ENCODE peak calls at places on chromosomes 2 and 18, in four cellular contexts. B is effector memory CD4-positive, alpha-beta T cell; S is colonic mucosa; R is AG04450. O is an unnamed sample.

GRCh38 chr2:20453087-20453486 is 6.2 kb downstream of the RHOB start:
- DNase-seq in S (no peak), B (no peak), R (no peak), O (peak; percentile 71)

GRCh38 chr2:171793691-171794678 is 100.1 kb downstream of the SLC25A12 start:
- DNase-seq in R (no peak), B (no peak), S (no peak), O (no peak)

GRCh38 chr2:170140561-170140960 is 37.4 kb upstream of the MYO3B start:
- DNase-seq in B (no peak), S (no peak), R (no peak), O (no peak)

GRCh38 chr2:42938671-42939370 is 146.4 kb upstream of the HAAO start:
- DNase-seq in B (no peak), R (no peak), S (no peak), O (no peak)

GRCh38 chr2:61356958-61357350 is 113.9 kb downstream of the USP34 start:
- DNase-seq in R (no peak), S (no peak), B (no peak), O (no peak)

GRCh38 chr18:9720327-9720726 is 12.2 kb downstream of the RAB31 start:
- DNase-seq in R (no peak), S (no peak), B (no peak), O (peak; percentile 65)

GRCh38 chr2:118851650-118852049 is 4.2 kb upstream of the EN1 start:
- DNase-seq in B (no peak), S (no peak), R (no peak), O (no peak)

GRCh38 chr2:20179755-20180594 is 45.0 kb downstream of the SDC1 start:
- DNase-seq in S (peak; percentile 92), B (no peak), R (no peak), O (no peak)

GRCh38 chr2:55419236-55419513 is 481 bp downstream of the CCDC88A start:
- DNase-seq in S (peak; percentile 25), R (no peak), B (no peak), O (no peak)

GRCh38 chr2:27211241-27211942 is 449 bp upstream of the ATRAID start:
- DNase-seq in B (no peak), S (no peak), R (no peak), O (no peak)

GRCh38 chr2:180583441-180584140 is 396.8 kb upstream of the UBE2E3 start:
- DNase-seq in S (no peak), R (no peak), B (no peak), O (no peak)

GRCh38 chr2:168662651-168663208 is 139.7 kb upstream of the NOSTRIN start:
- DNase-seq in S (no peak), R (no peak), B (no peak), O (no peak)

GRCh38 chr18:56322403-56322802 is 316.0 kb downstream of the TXNL1 start:
- DNase-seq in R (no peak), B (no peak), S (no peak), O (no peak)

GRCh38 chr2:28311660-28312249 is 80.9 kb upstream of the FOSL2 start:
- DNase-seq in R (no peak), B (no peak), S (no peak), O (no peak)

GRCh38 chr18:76450912-76451421 is 44.1 kb downstream of the ZNF516 start:
- DNase-seq in B (no peak), R (peak; percentile 16), S (peak; percentile 57), O (peak; percentile 80)

GRCh38 chr2:18129348-18129747 is 250.9 kb downstream of the KCNS3 start:
- DNase-seq in R (no peak), S (no peak), B (no peak), O (no peak)

GRCh38 chr2:3463914-3464313 is 55.4 kb downstream of the ADI1 start:
- DNase-seq in R (no peak), B (no peak), S (no peak), O (no peak)

GRCh38 chr2:201465524-201465971 is 14.0 kb downstream of the STRADB start:
- DNase-seq in S (no peak), B (no peak), R (no peak), O (no peak)

GRCh38 chr2:186884585-186884984 is 35.6 kb upstream of the ZSWIM2 start:
- DNase-seq in R (no peak), S (no peak), B (no peak), O (no peak)

GRCh38 chr2:168234407-168235085 is 12.8 kb downstream of the STK39 start:
- DNase-seq in B (no peak), S (no peak), R (no peak), O (no peak)

GRCh38 chr2:231709636-231709980 is 1.3 kb downstream of the PTMA start:
- DNase-seq in B (peak; percentile 48), R (no peak), S (peak; percentile 55), O (peak; percentile 84)

GRCh38 chr2:231711677-231712461 is 3.5 kb downstream of the PTMA start:
- DNase-seq in S (no peak), R (no peak), B (peak; percentile 46), O (peak; percentile 67)

GRCh38 chr2:231709981-231710750 is 1.8 kb downstream of the PTMA start:
- DNase-seq in S (peak; percentile 84), R (no peak), B (peak; percentile 78), O (peak; percentile 93)

GRCh38 chr2:231708773-231709635 is 679 bp downstream of the PTMA start:
- DNase-seq in B (peak; percentile 49), S (peak; percentile 45), R (no peak), O (peak; percentile 81)

DNA sequence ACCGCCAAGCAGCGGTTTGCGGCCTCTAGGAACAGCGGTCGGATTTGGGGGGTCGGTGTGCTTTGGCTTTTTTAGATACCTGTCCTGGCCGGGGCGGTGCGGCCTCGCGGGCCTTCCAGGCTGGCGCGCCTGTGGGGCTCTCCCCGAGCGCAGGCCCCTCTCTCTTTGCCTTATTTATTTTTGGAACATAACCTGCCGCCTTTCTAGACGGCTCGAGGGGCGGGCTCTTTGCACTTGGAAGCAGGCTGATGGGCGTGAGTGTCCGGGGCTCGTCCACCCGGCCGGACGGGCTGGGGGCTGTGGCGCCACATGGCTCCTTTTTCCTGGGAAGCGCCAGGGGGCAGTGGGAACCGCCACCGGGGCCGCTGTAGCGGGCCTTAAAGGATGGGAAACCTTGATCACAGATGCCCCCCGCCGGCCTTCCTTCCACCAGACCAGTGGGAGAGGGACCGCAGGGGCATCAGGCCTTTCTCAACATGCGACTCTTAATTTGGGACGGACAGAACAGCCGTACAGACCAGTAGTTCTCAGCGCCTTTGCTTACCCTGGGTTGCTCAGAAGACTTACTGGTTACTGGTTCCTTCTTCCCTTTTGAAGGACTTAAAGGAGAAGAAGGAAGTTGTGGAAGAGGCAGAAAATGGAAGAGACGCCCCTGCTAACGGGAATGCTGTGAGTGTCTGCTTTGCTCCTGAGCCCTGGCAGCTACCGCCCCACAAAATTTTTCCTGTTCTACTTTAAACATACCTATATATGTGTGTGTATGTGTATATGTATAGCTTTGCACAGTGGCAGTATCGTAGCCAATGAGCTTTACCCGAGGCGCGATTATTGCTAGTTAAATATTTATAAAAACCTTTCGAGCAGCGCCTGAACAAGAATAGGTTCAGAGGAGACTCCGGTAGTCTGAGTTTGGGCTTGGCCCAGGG is 2.7 kb downstream of the PTMA start:
- DNase-seq in B (no peak), R (no peak), S (peak; percentile 60), O (peak; percentile 80)
- H3K27ac ChIP-seq in B (peak overlapping the region; percentile 77), R (no peak overlapping the region), S (peak overlapping the region; percentile 100), O (peak overlapping the region; percentile 97)

GRCh38 chr2:203909946-203910476 is 26.6 kb upstream of the ICOS start:
- DNase-seq in R (no peak), B (no peak), S (no peak), O (no peak)

GRCh38 chr2:203904022-203904421 is 32.5 kb upstream of the ICOS start:
- DNase-seq in B (no peak), R (no peak), S (no peak), O (no peak)

GRCh38 chr2:203909192-203909945 is 27.2 kb upstream of the ICOS start:
- DNase-seq in S (peak; percentile 37), R (peak; percentile 65), B (no peak), O (no peak)

GRCh38 chr2:203905661-203906060 is 30.9 kb upstream of the ICOS start:
- DNase-seq in B (no peak), S (no peak), R (no peak), O (no peak)

DNA sequence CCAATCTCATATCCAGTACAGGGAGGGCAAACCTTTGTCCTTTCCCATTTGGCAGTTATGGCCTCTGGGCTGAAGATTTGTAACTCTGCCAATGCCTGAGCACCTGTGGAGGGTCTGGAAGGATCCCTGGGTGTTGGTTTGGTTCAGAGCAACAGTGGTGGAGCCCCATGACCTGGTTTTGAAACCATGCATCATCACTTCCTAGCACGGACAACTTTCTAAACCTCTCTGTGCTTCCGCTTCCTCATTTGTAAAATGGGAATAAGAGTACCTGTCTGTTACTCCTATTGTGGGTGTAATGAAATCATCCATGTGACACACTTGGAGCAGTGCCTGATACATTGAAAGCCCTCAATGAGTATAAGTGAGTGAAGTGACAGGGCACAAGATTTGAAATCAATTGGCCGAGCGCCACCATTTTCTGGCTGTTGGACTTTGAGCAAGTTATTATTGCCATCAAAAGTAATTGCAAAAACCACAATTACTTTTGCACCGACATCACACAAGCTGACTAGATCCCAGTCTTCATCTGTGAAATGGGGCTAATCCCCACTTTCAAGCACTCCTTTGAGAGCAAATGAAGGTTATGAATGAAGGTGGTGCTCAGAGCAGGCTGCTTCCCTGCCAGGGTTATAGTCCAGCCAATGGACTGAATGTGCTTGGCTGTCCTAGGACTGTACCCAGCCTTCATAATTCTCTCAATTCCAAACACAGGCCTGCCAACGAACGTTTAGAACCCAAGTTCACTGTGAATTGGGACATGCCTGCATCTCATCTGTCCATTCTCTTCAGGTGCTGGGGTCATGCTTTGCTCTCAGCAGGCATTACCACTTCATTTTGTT is 28.0 kb upstream of the ICOS start:
- DNase-seq in S (no peak), B (no peak), R (no peak), O (no peak)
- H3K27ac ChIP-seq in S (peak overlapping the region; percentile 42), B (no peak overlapping the region), R (no peak overlapping the region), O (peak overlapping the region; percentile 76)

DNA sequence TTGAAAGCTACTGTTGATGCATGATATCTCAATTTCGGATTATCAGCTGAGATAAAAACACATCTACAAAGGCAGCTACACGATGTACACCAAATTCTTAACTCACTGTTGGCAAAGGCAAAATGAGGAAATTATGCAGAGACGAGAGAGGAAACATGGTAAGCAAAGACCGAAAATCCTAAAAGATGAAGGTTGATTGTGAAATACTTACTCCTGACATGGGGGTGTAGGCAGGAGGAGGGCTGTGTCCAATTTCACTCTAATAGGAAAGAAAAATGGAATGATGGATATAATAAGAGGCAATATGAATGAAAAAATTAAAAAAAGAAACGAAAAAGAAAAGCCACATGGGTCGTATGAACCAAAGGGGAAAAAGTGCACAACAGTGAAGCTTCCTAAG is 831.3 kb downstream of the CPS1 start:
- DNase-seq in S (no peak), B (no peak), R (no peak), O (no peak)
- H3K27ac ChIP-seq in S (no peak overlapping the region), B (no peak overlapping the region), R (no peak overlapping the region), O (no peak overlapping the region)

GRCh38 chr2:174612960-174613359 is 15.4 kb upstream of the WIPF1 start:
- DNase-seq in S (no peak), R (no peak), B (no peak), O (no peak)

GRCh38 chr2:174609261-174609660 is 11.7 kb upstream of the WIPF1 start:
- DNase-seq in S (no peak), R (no peak), B (no peak), O (no peak)

GRCh38 chr2:174610243-174610995 is 12.8 kb upstream of the WIPF1 start:
- DNase-seq in S (no peak), B (no peak), R (no peak), O (no peak)

GRCh38 chr2:174611851-174612250 is 14.2 kb upstream of the WIPF1 start:
- DNase-seq in S (no peak), B (no peak), R (no peak), O (no peak)

DNA sequence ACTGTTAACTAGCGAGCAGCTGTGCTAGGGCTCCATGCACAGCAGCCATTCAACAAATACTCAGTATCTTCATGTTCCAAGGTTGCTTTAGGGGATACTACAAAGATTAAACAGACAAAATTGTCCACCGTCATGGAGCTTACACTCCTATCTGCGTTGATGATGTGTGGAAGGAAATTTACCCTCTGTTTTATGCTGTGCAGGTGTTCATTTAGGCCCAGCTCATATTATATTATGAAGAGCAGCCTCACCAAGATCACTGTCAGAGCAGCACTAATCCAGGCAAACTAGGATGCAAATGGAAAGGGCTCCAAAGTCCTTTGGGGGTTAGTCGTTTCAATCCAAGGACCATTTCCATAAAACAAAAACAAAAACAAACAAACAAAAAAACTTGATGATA is 13.4 kb upstream of the WIPF1 start:
- DNase-seq in S (no peak), R (no peak), B (no peak), O (no peak)
- H3K27ac ChIP-seq in S (no peak overlapping the region), R (no peak overlapping the region), B (peak overlapping the region; percentile 83), O (no peak overlapping the region)